ENCODE peak calls at places on chromosomes 5 and 9, in eight cellular contexts. One of them, this sample, is unnamed.

GRCh38 chr5:61311836-61312808 is 19.9 kb upstream of the ZSWIM6 start:
- DNase-seq in SJSA1: peak; percentile 81
- DNase-seq in IMR-90: peak; percentile 91
- DNase-seq in fibroblast of lung: peak; percentile 94
- DNase-seq in kidney: no peak
- DNase-seq in fibroblast of pulmonary artery: peak; percentile 78
- DNase-seq in A549: peak; percentile 92
- DNase-seq in kidney epithelial cell: peak; percentile 91
- DNase-seq in this sample: no peak

GRCh38 chr5:149024978-149025377 is 37.9 kb downstream of the SH3TC2 start:
- DNase-seq in SJSA1: no peak
- DNase-seq in IMR-90: no peak
- DNase-seq in fibroblast of lung: no peak
- DNase-seq in kidney: no peak
- DNase-seq in fibroblast of pulmonary artery: no peak
- DNase-seq in A549: no peak
- DNase-seq in kidney epithelial cell: no peak
- DNase-seq in this sample: peak; percentile 62

GRCh38 chr5:75281716-75282465 is 45.2 kb upstream of the ANKRD31 start:
- DNase-seq in SJSA1: no peak
- DNase-seq in IMR-90: peak; percentile 4
- DNase-seq in fibroblast of lung: peak; percentile 13
- DNase-seq in kidney: no peak
- DNase-seq in fibroblast of pulmonary artery: peak; percentile 6
- DNase-seq in A549: no peak
- DNase-seq in kidney epithelial cell: peak; percentile 89
- DNase-seq in this sample: no peak

GRCh38 chr5:71703941-71704340 is 15.1 kb upstream of the CARTPT start:
- DNase-seq in SJSA1: no peak
- DNase-seq in IMR-90: no peak
- DNase-seq in fibroblast of lung: no peak
- DNase-seq in kidney: no peak
- DNase-seq in fibroblast of pulmonary artery: no peak
- DNase-seq in A549: no peak
- DNase-seq in kidney epithelial cell: no peak
- DNase-seq in this sample: no peak

GRCh38 chr5:166382031-166382430 is 1909.4 kb upstream of the WWC1 start:
- DNase-seq in SJSA1: no peak
- DNase-seq in IMR-90: no peak
- DNase-seq in fibroblast of lung: no peak
- DNase-seq in kidney: no peak
- DNase-seq in fibroblast of pulmonary artery: no peak
- DNase-seq in A549: no peak
- DNase-seq in kidney epithelial cell: no peak
- DNase-seq in this sample: no peak

GRCh38 chr5:59001154-59001553 is 418.3 kb downstream of the RAB3C start:
- DNase-seq in SJSA1: no peak
- DNase-seq in IMR-90: peak; percentile 26
- DNase-seq in fibroblast of lung: no peak
- DNase-seq in kidney: no peak
- DNase-seq in fibroblast of pulmonary artery: no peak
- DNase-seq in A549: no peak
- DNase-seq in kidney epithelial cell: no peak
- DNase-seq in this sample: no peak

GRCh38 chr5:34043099-34043876 is at the start of gene C1QTNF3:
- DNase-seq in SJSA1: no peak
- DNase-seq in IMR-90: no peak
- DNase-seq in fibroblast of lung: peak; percentile 58
- DNase-seq in kidney: no peak
- DNase-seq in fibroblast of pulmonary artery: no peak
- DNase-seq in A549: no peak
- DNase-seq in kidney epithelial cell: no peak
- DNase-seq in this sample: no peak

GRCh38 chr9:130872912-130873503 is 23.6 kb downstream of the QRFP start:
- DNase-seq in SJSA1: no peak
- DNase-seq in IMR-90: no peak
- DNase-seq in fibroblast of lung: no peak
- DNase-seq in kidney: peak; percentile 44
- DNase-seq in fibroblast of pulmonary artery: no peak
- DNase-seq in A549: no peak
- DNase-seq in kidney epithelial cell: no peak
- DNase-seq in this sample: peak; percentile 23

GRCh38 chr5:62627121-62627520 is 48.5 kb downstream of the LRRC70 start:
- DNase-seq in SJSA1: no peak
- DNase-seq in IMR-90: no peak
- DNase-seq in fibroblast of lung: no peak
- DNase-seq in kidney: no peak
- DNase-seq in fibroblast of pulmonary artery: no peak
- DNase-seq in A549: no peak
- DNase-seq in kidney epithelial cell: no peak
- DNase-seq in this sample: no peak

GRCh38 chr5:132489051-132489770 is 1.4 kb downstream of the IRF1 start:
- DNase-seq in SJSA1: peak; percentile 34
- DNase-seq in IMR-90: no peak
- DNase-seq in fibroblast of lung: no peak
- DNase-seq in kidney: no peak
- DNase-seq in fibroblast of pulmonary artery: no peak
- DNase-seq in A549: no peak
- DNase-seq in kidney epithelial cell: no peak
- DNase-seq in this sample: no peak

GRCh38 chr5:132489871-132490483 is 596 bp downstream of the IRF1 start:
- DNase-seq in SJSA1: peak; percentile 60
- DNase-seq in IMR-90: peak; percentile 43
- DNase-seq in fibroblast of lung: peak; percentile 60
- DNase-seq in kidney: peak; percentile 91
- DNase-seq in fibroblast of pulmonary artery: peak; percentile 52
- DNase-seq in A549: peak; percentile 25
- DNase-seq in kidney epithelial cell: no peak
- DNase-seq in this sample: peak; percentile 58

GRCh38 chr5:132487095-132487428 is 3.5 kb downstream of the IRF1 start:
- DNase-seq in SJSA1: peak; percentile 39
- DNase-seq in IMR-90: no peak
- DNase-seq in fibroblast of lung: no peak
- DNase-seq in kidney: peak; percentile 12
- DNase-seq in fibroblast of pulmonary artery: no peak
- DNase-seq in A549: no peak
- DNase-seq in kidney epithelial cell: no peak
- DNase-seq in this sample: no peak

GRCh38 chr5:132487841-132488555 is 2.6 kb downstream of the IRF1 start:
- DNase-seq in SJSA1: peak; percentile 33
- DNase-seq in IMR-90: no peak
- DNase-seq in fibroblast of lung: no peak
- DNase-seq in kidney: no peak
- DNase-seq in fibroblast of pulmonary artery: no peak
- DNase-seq in A549: no peak
- DNase-seq in kidney epithelial cell: no peak
- DNase-seq in this sample: no peak

DNA sequence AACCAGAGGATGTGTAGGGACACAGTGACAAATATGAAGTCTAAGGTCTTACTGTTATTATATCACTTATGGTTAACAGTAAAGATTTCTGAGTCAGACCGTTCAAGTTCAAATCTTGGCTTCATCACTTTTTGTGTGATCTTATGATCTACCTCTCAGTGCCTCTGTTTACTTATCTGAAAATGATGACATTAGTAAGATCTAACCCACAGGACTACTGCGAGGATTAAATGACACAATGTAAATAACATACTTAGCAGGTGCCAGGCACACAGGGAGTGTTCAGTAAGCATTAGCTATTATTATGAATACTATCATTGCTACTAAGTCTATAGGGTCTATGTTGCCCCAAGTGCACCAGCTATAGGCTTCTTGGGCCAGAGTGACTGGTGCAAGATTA is 2.0 kb downstream of the IRF1 start:
- DNase-seq in SJSA1: no peak
- DNase-seq in IMR-90: no peak
- DNase-seq in fibroblast of lung: no peak
- DNase-seq in kidney: no peak
- DNase-seq in fibroblast of pulmonary artery: no peak
- DNase-seq in A549: no peak
- DNase-seq in kidney epithelial cell: no peak
- DNase-seq in this sample: no peak
- H3K4me3 ChIP-seq in SJSA1: no peak overlapping the region
- H3K4me3 ChIP-seq in IMR-90: no peak overlapping the region
- H3K4me3 ChIP-seq in fibroblast of lung: peak overlapping the region; percentile 71
- H3K4me3 ChIP-seq in kidney: peak overlapping the region; percentile 66
- H3K4me3 ChIP-seq in fibroblast of pulmonary artery: peak overlapping the region; percentile 71
- H3K4me3 ChIP-seq in A549: no peak overlapping the region
- H3K4me3 ChIP-seq in kidney epithelial cell: no peak overlapping the region
- H3K4me3 ChIP-seq in this sample: no peak overlapping the region

GRCh38 chr9:122197882-122198281 is 30.9 kb downstream of the LHX6 start:
- DNase-seq in SJSA1: no peak
- DNase-seq in IMR-90: no peak
- DNase-seq in fibroblast of lung: no peak
- DNase-seq in kidney: no peak
- DNase-seq in fibroblast of pulmonary artery: no peak
- DNase-seq in A549: no peak
- DNase-seq in kidney epithelial cell: no peak
- DNase-seq in this sample: no peak
- H3K4me3 ChIP-seq in SJSA1: no peak overlapping the region
- H3K4me3 ChIP-seq in IMR-90: no peak overlapping the region
- H3K4me3 ChIP-seq in fibroblast of lung: no peak overlapping the region
- H3K4me3 ChIP-seq in kidney: no peak overlapping the region
- H3K4me3 ChIP-seq in fibroblast of pulmonary artery: no peak overlapping the region
- H3K4me3 ChIP-seq in A549: no peak overlapping the region
- H3K4me3 ChIP-seq in kidney epithelial cell: no peak overlapping the region
- H3K4me3 ChIP-seq in this sample: no peak overlapping the region

GRCh38 chr5:405421-405820 is 37.6 kb upstream of the EXOC3 start:
- DNase-seq in SJSA1: no peak
- DNase-seq in IMR-90: no peak
- DNase-seq in fibroblast of lung: no peak
- DNase-seq in kidney: no peak
- DNase-seq in fibroblast of pulmonary artery: no peak
- DNase-seq in A549: no peak
- DNase-seq in kidney epithelial cell: no peak
- DNase-seq in this sample: no peak
- H3K4me3 ChIP-seq in SJSA1: no peak overlapping the region
- H3K4me3 ChIP-seq in IMR-90: no peak overlapping the region
- H3K4me3 ChIP-seq in fibroblast of lung: no peak overlapping the region
- H3K4me3 ChIP-seq in kidney: no peak overlapping the region
- H3K4me3 ChIP-seq in fibroblast of pulmonary artery: no peak overlapping the region
- H3K4me3 ChIP-seq in A549: no peak overlapping the region
- H3K4me3 ChIP-seq in kidney epithelial cell: no peak overlapping the region
- H3K4me3 ChIP-seq in this sample: no peak overlapping the region

GRCh38 chr5:68251804-68252648 is 36.5 kb downstream of the PIK3R1 start:
- DNase-seq in SJSA1: no peak
- DNase-seq in IMR-90: peak; percentile 50
- DNase-seq in fibroblast of lung: peak; percentile 60
- DNase-seq in kidney: no peak
- DNase-seq in fibroblast of pulmonary artery: peak; percentile 86
- DNase-seq in A549: no peak
- DNase-seq in kidney epithelial cell: no peak
- DNase-seq in this sample: no peak
- H3K4me3 ChIP-seq in SJSA1: no peak overlapping the region
- H3K4me3 ChIP-seq in IMR-90: no peak overlapping the region
- H3K4me3 ChIP-seq in fibroblast of lung: no peak overlapping the region
- H3K4me3 ChIP-seq in kidney: no peak overlapping the region
- H3K4me3 ChIP-seq in fibroblast of pulmonary artery: no peak overlapping the region
- H3K4me3 ChIP-seq in A549: no peak overlapping the region
- H3K4me3 ChIP-seq in kidney epithelial cell: no peak overlapping the region
- H3K4me3 ChIP-seq in this sample: no peak overlapping the region

GRCh38 chr9:72954431-72955420 is 1.9 kb upstream of the ALDH1A1 start:
- DNase-seq in SJSA1: no peak
- DNase-seq in IMR-90: no peak
- DNase-seq in fibroblast of lung: no peak
- DNase-seq in kidney: no peak
- DNase-seq in fibroblast of pulmonary artery: peak; percentile 49
- DNase-seq in A549: peak; percentile 68
- DNase-seq in kidney epithelial cell: no peak
- DNase-seq in this sample: no peak

GRCh38 chr9:72952914-72953313 is at the start of gene ALDH1A1:
- DNase-seq in SJSA1: no peak
- DNase-seq in IMR-90: no peak
- DNase-seq in fibroblast of lung: no peak
- DNase-seq in kidney: no peak
- DNase-seq in fibroblast of pulmonary artery: no peak
- DNase-seq in A549: peak; percentile 91
- DNase-seq in kidney epithelial cell: no peak
- DNase-seq in this sample: no peak

GRCh38 chr9:72951520-72952393 is 1.1 kb downstream of the ALDH1A1 start:
- DNase-seq in SJSA1: no peak
- DNase-seq in IMR-90: no peak
- DNase-seq in fibroblast of lung: no peak
- DNase-seq in kidney: no peak
- DNase-seq in fibroblast of pulmonary artery: no peak
- DNase-seq in A549: peak; percentile 61
- DNase-seq in kidney epithelial cell: no peak
- DNase-seq in this sample: no peak

GRCh38 chr9:72951043-72951442 is 1.8 kb downstream of the ALDH1A1 start:
- DNase-seq in SJSA1: no peak
- DNase-seq in IMR-90: no peak
- DNase-seq in fibroblast of lung: no peak
- DNase-seq in kidney: no peak
- DNase-seq in fibroblast of pulmonary artery: no peak
- DNase-seq in A549: peak; percentile 75
- DNase-seq in kidney epithelial cell: no peak
- DNase-seq in this sample: no peak

GRCh38 chr9:72952394-72952720 is 496 bp downstream of the ALDH1A1 start:
- DNase-seq in SJSA1: no peak
- DNase-seq in IMR-90: no peak
- DNase-seq in fibroblast of lung: no peak
- DNase-seq in kidney: no peak
- DNase-seq in fibroblast of pulmonary artery: no peak
- DNase-seq in A549: peak; percentile 38
- DNase-seq in kidney epithelial cell: no peak
- DNase-seq in this sample: no peak
- H3K4me3 ChIP-seq in SJSA1: no peak overlapping the region
- H3K4me3 ChIP-seq in IMR-90: no peak overlapping the region
- H3K4me3 ChIP-seq in fibroblast of lung: peak overlapping the region; percentile 24
- H3K4me3 ChIP-seq in kidney: peak overlapping the region; percentile 73
- H3K4me3 ChIP-seq in fibroblast of pulmonary artery: no peak overlapping the region
- H3K4me3 ChIP-seq in A549: peak overlapping the region; percentile 67
- H3K4me3 ChIP-seq in kidney epithelial cell: peak overlapping the region; percentile 2
- H3K4me3 ChIP-seq in this sample: no peak overlapping the region

GRCh38 chr9:14908221-14909206 is 1.7 kb downstream of the FREM1 start:
- DNase-seq in SJSA1: no peak
- DNase-seq in IMR-90: no peak
- DNase-seq in fibroblast of lung: no peak
- DNase-seq in kidney: no peak
- DNase-seq in fibroblast of pulmonary artery: no peak
- DNase-seq in A549: no peak
- DNase-seq in kidney epithelial cell: no peak
- DNase-seq in this sample: no peak
- H3K4me3 ChIP-seq in SJSA1: no peak overlapping the region
- H3K4me3 ChIP-seq in IMR-90: no peak overlapping the region
- H3K4me3 ChIP-seq in fibroblast of lung: no peak overlapping the region
- H3K4me3 ChIP-seq in kidney: peak overlapping the region; percentile 62
- H3K4me3 ChIP-seq in fibroblast of pulmonary artery: no peak overlapping the region
- H3K4me3 ChIP-seq in A549: no peak overlapping the region
- H3K4me3 ChIP-seq in kidney epithelial cell: no peak overlapping the region
- H3K4me3 ChIP-seq in this sample: no peak overlapping the region

This sample was measured in MG63.